ENCODE peak calls at places on chromosomes 11 and 22, in eight cellular contexts. W is SHP77; N is neural crest cell; E is activated CD4-positive, alpha-beta T cell treated with anti-CD3 and anti-CD28 coated beads for 48 hours; C is GM23338; O is NCI-H774; I is NCI-H1048; Z is AG04450. Q is an unnamed sample.

GRCh38 chr11:10390375-10390774 is 64.7 kb upstream of the AMPD3 start:
- DNase-seq in I (no peak), E (no peak), Z (no peak), W (no peak), N (no peak), O (no peak), C (no peak), Q (no peak)

GRCh38 chr11:125429174-125429707 is 66.8 kb downstream of the FEZ1 start:
- DNase-seq in E (peak), W (peak), I (no peak), Z (no peak), N (peak), O (peak), C (peak), Q (no peak)

GRCh38 chr22:41256898-41257260 is 16.1 kb upstream of the CHADL start:
- DNase-seq in C (peak), N (no peak), Z (no peak), I (no peak), O (no peak), E (no peak), W (no peak), Q (no peak)

GRCh38 chr11:127130321-127130720 is 129.8 kb upstream of the KIRREL3 start:
- DNase-seq in E (no peak), Z (no peak), N (no peak), W (no peak), I (no peak), C (no peak), O (no peak), Q (no peak)

GRCh38 chr11:85137597-85137996 is 489.5 kb downstream of the DLG2 start:
- DNase-seq in W (peak), C (no peak), E (no peak), I (no peak), N (no peak), Z (no peak), O (peak), Q (no peak)

GRCh38 chr11:61077936-61078335 is 24.4 kb upstream of the CD5 start:
- DNase-seq in W (no peak), N (no peak), Z (no peak), I (no peak), C (no peak), O (no peak), E (no peak), Q (no peak)

GRCh38 chr22:42716221-42716620 is 4.4 kb downstream of the A4GALT start:
- DNase-seq in E (no peak), N (no peak), O (no peak), W (no peak), C (no peak), Z (no peak), I (no peak), Q (no peak)

GRCh38 chr22:23363683-23364082 is 183.4 kb downstream of the BCR start:
- DNase-seq in N (no peak), W (no peak), E (no peak), Z (no peak), O (no peak), C (no peak), I (no peak), Q (no peak)

GRCh38 chr22:44845796-44846720 is 93.7 kb downstream of the ARHGAP8 start:
- DNase-seq in W (no peak), O (no peak), I (no peak), E (no peak), Z (no peak), N (no peak), C (no peak), Q (no peak)

GRCh38 chr11:107830915-107831540 is 27.6 kb downstream of the SLC35F2 start:
- DNase-seq in O (no peak), C (no peak), E (no peak), Z (no peak), I (no peak), W (no peak), N (no peak), Q (no peak)

GRCh38 chr11:93662177-93662575 is 694 bp downstream of the CEP295 start:
- DNase-seq in I (no peak), Z (no peak), N (no peak), E (no peak), O (no peak), W (no peak), C (peak), Q (no peak)

GRCh38 chr22:21972293-21972779 is 10.3 kb downstream of the TOP3B start:
- DNase-seq in O (no peak), Z (no peak), N (peak), W (no peak), C (peak), I (no peak), E (peak), Q (no peak)

GRCh38 chr11:103610435-103610834 is 426.0 kb upstream of the DDI1 start:
- DNase-seq in E (no peak), O (no peak), C (no peak), W (no peak), N (no peak), I (no peak), Z (no peak), Q (no peak)

GRCh38 chr11:117188620-117189081 is 10.1 kb downstream of the SIDT2 start:
- DNase-seq in E (no peak), O (no peak), Z (no peak), C (no peak), W (no peak), I (no peak), N (no peak), Q (no peak)

GRCh38 chr22:28105988-28106387 is 186.9 kb upstream of the PITPNB start:
- DNase-seq in W (no peak), E (no peak), O (no peak), N (no peak), C (no peak), Z (no peak), I (no peak), Q (no peak)

GRCh38 chr11:126158054-126158791 is 53.2 kb downstream of the RPUSD4 start:
- DNase-seq in I (no peak), O (no peak), N (no peak), C (no peak), W (no peak), Z (no peak), E (no peak), Q (no peak)

GRCh38 chr11:47373876-47374820 is 4.2 kb downstream of the SPI1 start:
- DNase-seq in N (peak), W (peak), E (peak), I (peak), C (peak), O (peak), Z (peak), Q (peak)

GRCh38 chr11:44596541-44597276 is 31.2 kb downstream of the CD82 start:
- DNase-seq in O (no peak), Z (no peak), N (no peak), C (no peak), E (peak), I (no peak), W (no peak), Q (no peak)

Q was measured in amniotic stem cell.